ENCODE peak calls at places on chromosomes 11 and 22, in ten cellular contexts. One of them, this sample, is unnamed.
A peak's percentile ranks its signal among the peaks of the same experiment; 100 is the strongest.

GRCh38 chr11:16912607-16913006 is 101.6 kb downstream of the PLEKHA7 start:
- DNase-seq in amygdala: no peak
- DNase-seq in stimulated activated CD4-positive, alpha-beta T cell treated with anti-CD3 and anti-CD28 coated beads, Interleukin-1b, Interleukin-23, amount 100 ng/mL, for 24 hours: no peak
- DNase-seq in non-pigmented ciliary epithelial cell: no peak
- DNase-seq in AG04449: no peak
- DNase-seq in EL: no peak
- DNase-seq in progenitor cell of endocrine pancreas: no peak
- DNase-seq in HTR-8/SVneo: no peak
- DNase-seq in NAMALWA: no peak
- DNase-seq in lower lobe of right lung: no peak
- DNase-seq in this sample: no peak

GRCh38 chr11:131999084-131999483 is 628.7 kb downstream of the NTM start:
- DNase-seq in amygdala: no peak
- DNase-seq in stimulated activated CD4-positive, alpha-beta T cell treated with anti-CD3 and anti-CD28 coated beads, Interleukin-1b, Interleukin-23, amount 100 ng/mL, for 24 hours: no peak
- DNase-seq in non-pigmented ciliary epithelial cell: no peak
- DNase-seq in AG04449: no peak
- DNase-seq in EL: no peak
- DNase-seq in progenitor cell of endocrine pancreas: no peak
- DNase-seq in HTR-8/SVneo: no peak
- DNase-seq in NAMALWA: no peak
- DNase-seq in lower lobe of right lung: no peak
- DNase-seq in this sample: no peak

GRCh38 chr11:9263840-9264380 is 1.2 kb downstream of the DENND5A start:
- DNase-seq in amygdala: no peak
- DNase-seq in stimulated activated CD4-positive, alpha-beta T cell treated with anti-CD3 and anti-CD28 coated beads, Interleukin-1b, Interleukin-23, amount 100 ng/mL, for 24 hours: peak; percentile 45
- DNase-seq in non-pigmented ciliary epithelial cell: no peak
- DNase-seq in AG04449: no peak
- DNase-seq in EL: peak; percentile 42
- DNase-seq in progenitor cell of endocrine pancreas: no peak
- DNase-seq in HTR-8/SVneo: peak; percentile 41
- DNase-seq in NAMALWA: peak; percentile 67
- DNase-seq in lower lobe of right lung: no peak
- DNase-seq in this sample: no peak

GRCh38 chr22:19196841-19197612 is 18.5 kb upstream of the SLC25A1 start:
- DNase-seq in amygdala: no peak
- DNase-seq in stimulated activated CD4-positive, alpha-beta T cell treated with anti-CD3 and anti-CD28 coated beads, Interleukin-1b, Interleukin-23, amount 100 ng/mL, for 24 hours: no peak
- DNase-seq in non-pigmented ciliary epithelial cell: no peak
- DNase-seq in AG04449: no peak
- DNase-seq in EL: no peak
- DNase-seq in progenitor cell of endocrine pancreas: no peak
- DNase-seq in HTR-8/SVneo: no peak
- DNase-seq in NAMALWA: no peak
- DNase-seq in lower lobe of right lung: no peak
- DNase-seq in this sample: no peak

GRCh38 chr11:105046898-105047579 is 1.9 kb upstream of the CARD16 start:
- DNase-seq in amygdala: no peak
- DNase-seq in stimulated activated CD4-positive, alpha-beta T cell treated with anti-CD3 and anti-CD28 coated beads, Interleukin-1b, Interleukin-23, amount 100 ng/mL, for 24 hours: no peak
- DNase-seq in non-pigmented ciliary epithelial cell: peak; percentile 92
- DNase-seq in AG04449: peak; percentile 97
- DNase-seq in EL: peak; percentile 99
- DNase-seq in progenitor cell of endocrine pancreas: no peak
- DNase-seq in HTR-8/SVneo: peak; percentile 86
- DNase-seq in NAMALWA: no peak
- DNase-seq in lower lobe of right lung: no peak
- DNase-seq in this sample: peak; percentile 99

GRCh38 chr11:35330924-35331323 is 88.4 kb downstream of the SLC1A2 start:
- DNase-seq in amygdala: no peak
- DNase-seq in stimulated activated CD4-positive, alpha-beta T cell treated with anti-CD3 and anti-CD28 coated beads, Interleukin-1b, Interleukin-23, amount 100 ng/mL, for 24 hours: no peak
- DNase-seq in non-pigmented ciliary epithelial cell: no peak
- DNase-seq in AG04449: no peak
- DNase-seq in EL: no peak
- DNase-seq in progenitor cell of endocrine pancreas: no peak
- DNase-seq in HTR-8/SVneo: no peak
- DNase-seq in NAMALWA: no peak
- DNase-seq in lower lobe of right lung: no peak
- DNase-seq in this sample: no peak

GRCh38 chr11:112605093-112605666 is 344.5 kb upstream of the PLET1 start:
- DNase-seq in amygdala: no peak
- DNase-seq in stimulated activated CD4-positive, alpha-beta T cell treated with anti-CD3 and anti-CD28 coated beads, Interleukin-1b, Interleukin-23, amount 100 ng/mL, for 24 hours: no peak
- DNase-seq in non-pigmented ciliary epithelial cell: no peak
- DNase-seq in AG04449: no peak
- DNase-seq in EL: no peak
- DNase-seq in progenitor cell of endocrine pancreas: no peak
- DNase-seq in HTR-8/SVneo: no peak
- DNase-seq in NAMALWA: no peak
- DNase-seq in lower lobe of right lung: no peak
- DNase-seq in this sample: no peak

GRCh38 chr11:1223346-1224108 is 661 bp downstream of the MUC5B start:
- DNase-seq in amygdala: no peak
- DNase-seq in stimulated activated CD4-positive, alpha-beta T cell treated with anti-CD3 and anti-CD28 coated beads, Interleukin-1b, Interleukin-23, amount 100 ng/mL, for 24 hours: no peak
- DNase-seq in non-pigmented ciliary epithelial cell: no peak
- DNase-seq in AG04449: no peak
- DNase-seq in EL: no peak
- DNase-seq in progenitor cell of endocrine pancreas: no peak
- DNase-seq in HTR-8/SVneo: no peak
- DNase-seq in NAMALWA: no peak
- DNase-seq in lower lobe of right lung: peak; percentile 39
- DNase-seq in this sample: no peak

GRCh38 chr22:38843201-38843715 is 570 bp downstream of the NPTXR start:
- DNase-seq in amygdala: no peak
- DNase-seq in stimulated activated CD4-positive, alpha-beta T cell treated with anti-CD3 and anti-CD28 coated beads, Interleukin-1b, Interleukin-23, amount 100 ng/mL, for 24 hours: peak; percentile 46
- DNase-seq in non-pigmented ciliary epithelial cell: peak; percentile 17
- DNase-seq in AG04449: no peak
- DNase-seq in EL: peak; percentile 80
- DNase-seq in progenitor cell of endocrine pancreas: peak; percentile 48
- DNase-seq in HTR-8/SVneo: peak; percentile 61
- DNase-seq in NAMALWA: no peak
- DNase-seq in lower lobe of right lung: peak; percentile 59
- DNase-seq in this sample: peak; percentile 52

GRCh38 chr11:57546869-57547518 is 9.6 kb downstream of the SMTNL1 start:
- DNase-seq in amygdala: no peak
- DNase-seq in stimulated activated CD4-positive, alpha-beta T cell treated with anti-CD3 and anti-CD28 coated beads, Interleukin-1b, Interleukin-23, amount 100 ng/mL, for 24 hours: no peak
- DNase-seq in non-pigmented ciliary epithelial cell: no peak
- DNase-seq in AG04449: no peak
- DNase-seq in EL: peak; percentile 67
- DNase-seq in progenitor cell of endocrine pancreas: no peak
- DNase-seq in HTR-8/SVneo: peak; percentile 40
- DNase-seq in NAMALWA: no peak
- DNase-seq in lower lobe of right lung: no peak
- DNase-seq in this sample: no peak

GRCh38 chr11:111236355-111236754 is 9.2 kb upstream of the POU2AF2 start:
- DNase-seq in amygdala: no peak
- DNase-seq in stimulated activated CD4-positive, alpha-beta T cell treated with anti-CD3 and anti-CD28 coated beads, Interleukin-1b, Interleukin-23, amount 100 ng/mL, for 24 hours: no peak
- DNase-seq in non-pigmented ciliary epithelial cell: no peak
- DNase-seq in AG04449: no peak
- DNase-seq in EL: no peak
- DNase-seq in progenitor cell of endocrine pancreas: no peak
- DNase-seq in HTR-8/SVneo: no peak
- DNase-seq in NAMALWA: no peak
- DNase-seq in lower lobe of right lung: no peak
- DNase-seq in this sample: no peak